ENCODE peak calls at places on chromosomes 4 and X, in six cellular contexts. X is omental fat pad; T is stimulated activated CD8-positive, alpha-beta memory T cell treated with anti-CD3 and anti-CD28 coated beads, Interleukin-4, amount 100 ng/mL, for 4 hours; Z is activated CD8-positive, alpha-beta memory T cell treated with anti-CD3 and anti-CD28 coated beads, Interleukin-2, amount 10 ng/mL, durations not matched to agents 7 days and 5 days; P is nucleus accumbens; N is NCI-H1092 treated with DMSO at 0.1 percent for 48 hours. L is an unnamed sample.
A peak's percentile ranks its signal among the peaks of the same experiment; 100 is the strongest.

GRCh38 chr4:6271701-6272465 is 2.2 kb downstream of the WFS1 start:
- DNase-seq in X (no peak), T (no peak), Z (no peak), P (no peak), N (no peak), L (no peak)

GRCh38 chr4:2484993-2485392 is 16.1 kb downstream of the RNF4 start:
- DNase-seq in X (no peak), T (peak; percentile 29), Z (peak; percentile 88), P (no peak), N (no peak), L (no peak)

GRCh38 chrX:124005220-124005619 is 43.7 kb downstream of the STAG2 start:
- DNase-seq in X (no peak), T (no peak), Z (no peak), P (no peak), N (no peak), L (no peak)

GRCh38 chr4:110361921-110362320 is 114.0 kb upstream of the ENPEP start:
- DNase-seq in X (no peak), T (no peak), Z (no peak), P (no peak), N (no peak), L (no peak)

GRCh38 chr4:24209891-24210290 is 320.0 kb upstream of the PPARGC1A start:
- DNase-seq in X (no peak), T (no peak), Z (no peak), P (no peak), N (no peak), L (no peak)

GRCh38 chr4:7189475-7190277 is 2.7 kb upstream of the SORCS2 start:
- DNase-seq in X (no peak), T (no peak), Z (no peak), P (no peak), N (no peak), L (no peak)

GRCh38 chrX:136694491-136695087 is 46.6 kb downstream of the CD40LG start:
- DNase-seq in X (no peak), T (no peak), Z (no peak), P (no peak), N (peak; percentile 27), L (peak; percentile 8)

GRCh38 chr4:81166431-81166830 is 48.6 kb downstream of the PRKG2 start:
- DNase-seq in X (no peak), T (no peak), Z (no peak), P (no peak), N (peak; percentile 10), L (no peak)

GRCh38 chr4:82421796-82422560 is 8.3 kb downstream of the HNRNPDL start:
- DNase-seq in X (no peak), T (no peak), Z (no peak), P (no peak), N (peak; percentile 14), L (no peak)

GRCh38 chr4:139735381-139736256 is 70.0 kb downstream of the MGST2 start:
- DNase-seq in X (no peak), T (no peak), Z (no peak), P (peak; percentile 49), N (peak; percentile 63), L (no peak)

GRCh38 chr4:121212801-121213200 is 48.7 kb upstream of the TNIP3 start:
- DNase-seq in X (no peak), T (no peak), Z (no peak), P (no peak), N (no peak), L (no peak)

GRCh38 chrX:48918644-48919340 is at the start of gene PIM2:
- DNase-seq in X (peak; percentile 46), T (peak; percentile 86), Z (peak; percentile 95), P (peak; percentile 40), N (peak; percentile 96), L (peak; percentile 63)

GRCh38 chr4:120215350-120215749 is 148.7 kb upstream of the MAD2L1 start:
- DNase-seq in X (no peak), T (no peak), Z (no peak), P (no peak), N (no peak), L (no peak)

GRCh38 chrX:49106930-49107329 is 16.6 kb downstream of the GPKOW start:
- DNase-seq in X (no peak), T (no peak), Z (no peak), P (no peak), N (peak; percentile 5), L (no peak)

GRCh38 chr4:149884529-149885206 is 69.0 kb upstream of the IQCM start:
- DNase-seq in X (no peak), T (no peak), Z (no peak), P (no peak), N (no peak), L (no peak)

GRCh38 chr4:1464581-1465171 is 58.4 kb upstream of the NKX1-1 start:
- DNase-seq in X (no peak), T (no peak), Z (no peak), P (no peak), N (no peak), L (no peak)

GRCh38 chr4:2934077-2934812 is 29.0 kb downstream of the NOP14 start:
- DNase-seq in X (no peak), T (no peak), Z (peak; percentile 63), P (no peak), N (no peak), L (no peak)